ENCODE peak calls at places on chromosome 20, in nine cellular contexts. O, U, S, Q, Z, T, J, E and M are unnamed samples.

GRCh38 chr20:57693002-57693582 is 16.7 kb downstream of the PMEPA1 start:
- DNase-seq in O (peak; percentile 29), U (no peak), S (peak; percentile 68), Q (no peak), Z (peak; percentile 85), T (no peak), J (peak; percentile 60), E (no peak), M (no peak)

GRCh38 chr20:50278684-50279531 is 88.3 kb downstream of the CEBPB start:
- DNase-seq in O (no peak), U (no peak), S (peak; percentile 91), Q (no peak), Z (no peak), T (peak; percentile 90), J (peak; percentile 86), E (no peak), M (no peak)

GRCh38 chr20:49713779-49714712 is at the start of gene B4GALT5:
- DNase-seq in O (peak; percentile 75), U (peak; percentile 96), S (peak; percentile 78), Q (peak; percentile 87), Z (peak; percentile 72), T (peak; percentile 76), J (peak; percentile 63), E (peak; percentile 81), M (no peak)

GRCh38 chr20:25278636-25279361 is 30.9 kb downstream of the PYGB start:
- DNase-seq in O (no peak), U (no peak), S (peak; percentile 39), Q (no peak), Z (no peak), T (peak; percentile 9), J (peak; percentile 8), E (no peak), M (peak; percentile 2)

GRCh38 chr20:57282691-57283361 is 16.4 kb upstream of the BMP7 start:
- DNase-seq in O (no peak), U (peak; percentile 66), S (no peak), Q (no peak), Z (no peak), T (no peak), J (no peak), E (no peak), M (no peak)

GRCh38 chr20:10201321-10201870 is 17.2 kb upstream of the SNAP25 start:
- DNase-seq in O (no peak), U (no peak), S (no peak), Q (no peak), Z (peak; percentile 61), T (no peak), J (no peak), E (no peak), M (no peak)

GRCh38 chr20:22473293-22473692 is 111.1 kb downstream of the FOXA2 start:
- DNase-seq in O (no peak), U (no peak), S (no peak), Q (no peak), Z (no peak), T (no peak), J (no peak), E (no peak), M (no peak)

GRCh38 chr20:20856306-20856705 is 143.9 kb upstream of the RALGAPA2 start:
- DNase-seq in O (no peak), U (no peak), S (no peak), Q (no peak), Z (no peak), T (no peak), J (no peak), E (no peak), M (no peak)

GRCh38 chr20:53839423-53840176 is 230.8 kb downstream of the BCAS1 start:
- DNase-seq in O (no peak), U (no peak), S (peak; percentile 56), Q (no peak), Z (no peak), T (no peak), J (peak; percentile 67), E (peak; percentile 8), M (no peak)

GRCh38 chr20:20358801-20359200 is 9.1 kb upstream of the INSM1 start:
- DNase-seq in O (no peak), U (no peak), S (no peak), Q (no peak), Z (no peak), T (no peak), J (no peak), E (no peak), M (no peak)

GRCh38 chr20:327946-328563 is 2.7 kb downstream of the SOX12 start:
- DNase-seq in O (no peak), U (no peak), S (no peak), Q (no peak), Z (no peak), T (no peak), J (no peak), E (no peak), M (no peak)

GRCh38 chr20:4894981-4895381 is 106.3 kb downstream of the SLC23A2 start:
- DNase-seq in O (no peak), U (no peak), S (no peak), Q (no peak), Z (no peak), T (no peak), J (no peak), E (no peak), M (no peak)

GRCh38 chr20:57904706-57905105 is 194.9 kb upstream of the PMEPA1 start:
- DNase-seq in O (no peak), U (no peak), S (no peak), Q (no peak), Z (no peak), T (no peak), J (no peak), E (no peak), M (no peak)

GRCh38 chr20:7926767-7927166 is 13.5 kb downstream of the HAO1 start:
- DNase-seq in O (no peak), U (peak; percentile 28), S (no peak), Q (no peak), Z (peak; percentile 51), T (no peak), J (no peak), E (no peak), M (no peak)

GRCh38 chr20:8693709-8694108 is 375.2 kb upstream of the PLCB4 start:
- DNase-seq in O (no peak), U (no peak), S (no peak), Q (no peak), Z (peak; percentile 92), T (no peak), J (no peak), E (no peak), M (no peak)

GRCh38 chr20:956330-956951 is 40.3 kb upstream of the ANGPT4 start:
- DNase-seq in O (peak; percentile 76), U (peak; percentile 91), S (peak; percentile 78), Q (peak; percentile 85), Z (peak; percentile 15), T (peak; percentile 46), J (peak; percentile 69), E (peak; percentile 73), M (peak; percentile 66)

DNA sequence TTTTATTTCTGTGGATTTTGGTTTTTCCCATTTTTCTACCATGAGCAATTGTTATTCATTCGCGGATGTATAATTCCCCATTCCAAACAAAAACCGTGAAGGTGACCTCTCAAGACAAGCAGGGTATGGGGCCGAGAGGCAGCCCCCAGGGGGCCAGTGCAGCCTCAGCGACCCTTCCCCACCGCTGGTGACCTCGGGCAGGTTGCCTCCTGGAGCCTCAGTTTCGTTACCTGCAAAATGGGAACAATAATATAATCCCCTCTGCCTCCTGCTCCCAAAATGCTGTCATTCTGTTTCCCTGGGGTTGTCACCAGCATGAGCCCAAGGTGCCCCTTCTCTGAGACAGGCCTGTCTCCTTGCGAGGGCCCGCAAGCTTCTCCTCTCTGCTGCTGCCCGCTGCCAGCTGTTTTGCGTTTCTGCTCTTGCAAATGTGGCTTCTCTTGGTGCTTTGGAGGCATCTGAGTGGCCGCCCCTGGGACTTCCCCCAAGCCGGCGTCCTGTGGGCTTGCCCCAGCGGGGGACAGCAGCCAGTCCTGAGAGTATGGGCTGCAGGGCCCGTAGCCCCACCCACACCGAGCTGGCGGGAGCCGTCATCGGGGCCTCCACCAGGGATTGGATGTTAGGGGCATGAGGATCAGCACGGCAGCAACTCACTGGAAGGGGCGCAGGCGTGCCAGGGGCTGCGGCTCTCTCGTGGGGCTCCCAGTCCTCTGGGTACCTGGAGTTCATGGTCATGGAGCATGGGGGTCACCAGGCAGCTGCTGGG is 161.9 kb downstream of the TAF4 start:
- DNase-seq in O (no peak), U (no peak), S (peak; percentile 38), Q (no peak), Z (no peak), T (no peak), J (no peak), E (no peak), M (no peak)
- TF ChIP-seq CTCF in O (no peak), U (no peak), S (no peak), Q (no peak), Z (no peak), T (no peak), J (no peak), E (no peak), M (no peak)

DNA sequence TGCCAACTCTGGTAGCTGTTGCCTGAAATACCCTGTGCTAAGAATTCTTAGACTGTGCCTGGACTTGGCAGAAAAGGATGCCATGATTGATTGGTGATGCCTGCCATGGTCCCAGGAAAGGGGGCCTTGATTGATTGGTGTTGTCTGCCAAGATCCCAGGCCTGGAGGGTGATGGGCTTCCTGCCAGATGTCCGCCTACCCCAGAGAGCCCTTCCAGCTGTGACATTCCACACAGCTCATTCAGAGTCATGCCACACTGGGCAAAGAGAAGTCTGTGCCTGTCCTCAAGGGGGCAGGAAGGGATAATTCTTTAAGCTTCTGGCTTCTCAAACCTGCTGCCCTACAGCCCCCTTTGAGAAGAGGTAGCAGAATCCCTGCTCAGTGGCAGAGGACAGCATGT is 24.6 kb downstream of the RIMS4 start:
- DNase-seq in O (no peak), U (peak; percentile 58), S (no peak), Q (peak; percentile 18), Z (peak; percentile 1), T (no peak), J (no peak), E (no peak), M (no peak)
- TF ChIP-seq CTCF in O (no peak), U (peak; percentile 43), S (no peak), Q (no peak), Z (no peak), T (no peak), J (no peak), E (no peak), M (no peak)

DNA sequence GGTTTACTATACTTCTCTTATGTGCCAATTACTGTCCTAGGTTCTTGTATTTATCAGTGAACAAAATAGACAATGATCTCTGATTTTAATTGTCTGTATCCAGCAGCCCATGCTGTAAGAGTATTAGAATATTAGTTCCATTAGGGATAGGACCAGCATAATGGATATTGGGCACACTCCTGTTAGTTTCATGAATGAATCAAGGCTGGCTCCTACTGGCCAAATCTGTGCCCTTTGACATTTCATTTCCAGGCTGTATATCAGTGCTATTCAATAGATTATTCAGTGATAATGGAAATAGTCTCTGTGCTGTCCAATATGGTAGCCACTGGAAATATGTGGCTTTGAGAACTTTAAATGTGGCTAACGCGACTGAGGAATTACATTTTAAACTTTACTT is 1007.9 kb upstream of the FLRT3 start:
- DNase-seq in O (no peak), U (no peak), S (no peak), Q (no peak), Z (no peak), T (no peak), J (no peak), E (no peak), M (no peak)
- TF ChIP-seq CTCF in O (no peak), U (no peak), S (no peak), Q (no peak), Z (no peak), T (no peak), J (no peak), E (no peak), M (no peak)

DNA sequence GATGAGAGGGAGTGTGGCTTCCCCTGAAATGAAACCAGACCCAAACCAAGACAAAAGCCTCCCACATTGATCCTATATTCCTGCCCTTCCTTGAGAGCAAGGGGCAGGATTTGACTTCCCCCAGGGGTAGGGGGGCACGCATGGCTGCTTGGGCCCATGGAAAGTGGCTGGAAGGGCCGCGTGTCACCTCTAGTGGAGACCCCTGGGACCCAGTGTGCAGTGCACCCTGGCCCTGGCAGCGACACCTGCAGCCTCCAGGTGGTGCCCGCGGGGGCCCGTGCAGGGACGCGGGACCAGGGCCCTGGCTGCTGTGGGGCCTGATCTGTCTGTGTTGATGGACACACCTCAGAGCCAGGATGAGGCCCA is 18.0 kb upstream of the SLCO4A1 start:
- DNase-seq in O (no peak), U (no peak), S (no peak), Q (no peak), Z (no peak), T (no peak), J (peak; percentile 44), E (no peak), M (no peak)
- TF ChIP-seq CTCF in O (no peak), U (peak; percentile 16), S (no peak), Q (no peak), Z (no peak), T (no peak), J (no peak), E (no peak), M (no peak)